ENCODE peak calls at places on chromosomes 12 and 14, in seven cellular contexts. Y, H, T, R, V, Q and F are unnamed samples.

GRCh38 chr14:54108481-54109471 is 152.2 kb upstream of the BMP4 start:
- DNase-seq in Y (no peak), H (no peak), T (no peak), R (no peak), V (no peak), Q (no peak), F (peak; percentile 95)

GRCh38 chr14:68808696-68809095 is 15.8 kb upstream of the ZFP36L1 start:
- DNase-seq in Y (no peak), H (no peak), T (no peak), R (no peak), V (no peak), Q (no peak), F (no peak)

GRCh38 chr14:21059842-21060589 is 2.4 kb downstream of the RNASE8 start:
- DNase-seq in Y (no peak), H (peak; percentile 35), T (no peak), R (no peak), V (no peak), Q (no peak), F (no peak)

GRCh38 chr12:64796205-64796845 is 28.1 kb upstream of the TBC1D30 start:
- DNase-seq in Y (peak; percentile 94), H (peak; percentile 67), T (peak; percentile 81), R (no peak), V (no peak), Q (peak; percentile 86), F (peak; percentile 76)

GRCh38 chr14:46108228-46108627 is 543.4 kb downstream of the RPL10L start:
- DNase-seq in Y (no peak), H (no peak), T (no peak), R (no peak), V (no peak), Q (no peak), F (no peak)

GRCh38 chr12:62613092-62613491 is 146.5 kb downstream of the MON2 start:
- DNase-seq in Y (no peak), H (peak; percentile 47), T (no peak), R (no peak), V (no peak), Q (no peak), F (no peak)

GRCh38 chr12:52655251-52655650 is 3.2 kb upstream of the KRT2 start:
- DNase-seq in Y (no peak), H (no peak), T (no peak), R (no peak), V (no peak), Q (no peak), F (peak; percentile 78)

GRCh38 chr14:93146119-93146518 is 30.4 kb upstream of the ITPK1 start:
- DNase-seq in Y (no peak), H (no peak), T (no peak), R (no peak), V (no peak), Q (no peak), F (no peak)

GRCh38 chr12:112270673-112271072 is 111.6 kb downstream of the HECTD4 start:
- DNase-seq in Y (no peak), H (no peak), T (no peak), R (no peak), V (no peak), Q (no peak), F (no peak)

GRCh38 chr12:6097384-6097783 is 27.1 kb downstream of the VWF start:
- DNase-seq in Y (no peak), H (no peak), T (no peak), R (no peak), V (no peak), Q (no peak), F (peak; percentile 64)

GRCh38 chr12:89279499-89279898 is 72.8 kb downstream of the DUSP6 start:
- DNase-seq in Y (no peak), H (no peak), T (no peak), R (no peak), V (no peak), Q (no peak), F (no peak)

GRCh38 chr14:69650948-69651369 is 39.6 kb downstream of the SUSD6 start:
- DNase-seq in Y (no peak), H (no peak), T (no peak), R (no peak), V (no peak), Q (no peak), F (peak; percentile 21)

GRCh38 chr14:33943081-33943480 is 7.8 kb downstream of the EGLN3 start:
- DNase-seq in Y (peak; percentile 89), H (no peak), T (no peak), R (peak; percentile 23), V (no peak), Q (no peak), F (no peak)

GRCh38 chr12:126706300-126706699 is 1560.7 kb upstream of the TMEM132C start:
- DNase-seq in Y (no peak), H (no peak), T (no peak), R (no peak), V (no peak), Q (no peak), F (no peak)

GRCh38 chr14:90533591-90534021 is 136.8 kb downstream of the CALM1 start:
- DNase-seq in Y (no peak), H (no peak), T (no peak), R (no peak), V (no peak), Q (no peak), F (no peak)

GRCh38 chr14:35365130-35366047 is 39.2 kb downstream of the NFKBIA start:
- DNase-seq in Y (no peak), H (no peak), T (no peak), R (no peak), V (no peak), Q (no peak), F (peak; percentile 52)

GRCh38 chr12:53211476-53212381 is 4.7 kb upstream of the ITGB7 start:
- DNase-seq in Y (no peak), H (no peak), T (no peak), R (no peak), V (no peak), Q (peak; percentile 65), F (no peak)

GRCh38 chr12:14272954-14273910 is 92.2 kb upstream of the ATF7IP start:
- DNase-seq in Y (peak; percentile 90), H (no peak), T (no peak), R (no peak), V (no peak), Q (peak; percentile 50), F (no peak)

GRCh38 chr12:110039085-110039807 is 9.1 kb downstream of the C12orf76 start:
- DNase-seq in Y (peak; percentile 22), H (peak; percentile 84), T (no peak), R (no peak), V (no peak), Q (no peak), F (peak; percentile 69)

GRCh38 chr12:110217996-110218674 is 62.9 kb upstream of the ATP2A2 start:
- DNase-seq in Y (no peak), H (no peak), T (no peak), R (no peak), V (no peak), Q (no peak), F (no peak)

GRCh38 chr12:15274561-15274967 is 47.7 kb upstream of the PTPRO start:
- DNase-seq in Y (no peak), H (no peak), T (no peak), R (no peak), V (no peak), Q (no peak), F (no peak)

GRCh38 chr12:86827409-86827808 is 571.2 kb upstream of the MGAT4C start:
- DNase-seq in Y (no peak), H (no peak), T (no peak), R (no peak), V (no peak), Q (no peak), F (no peak)

GRCh38 chr14:94897583-94897982 is 127.7 kb upstream of the GSC start:
- DNase-seq in Y (no peak), H (no peak), T (no peak), R (no peak), V (no peak), Q (no peak), F (no peak)

GRCh38 chr12:72330291-72330690 is 58.1 kb downstream of the TRHDE start:
- DNase-seq in Y (no peak), H (no peak), T (no peak), R (no peak), V (no peak), Q (no peak), F (no peak)

GRCh38 chr12:33593753-33594152 is 154.1 kb upstream of the SYT10 start:
- DNase-seq in Y (no peak), H (no peak), T (no peak), R (no peak), V (no peak), Q (no peak), F (no peak)

GRCh38 chr12:18320036-18320617 is 58.8 kb downstream of the PIK3C2G start:
- DNase-seq in Y (peak; percentile 35), H (peak; percentile 11), T (no peak), R (no peak), V (no peak), Q (peak; percentile 24), F (peak; percentile 89)

GRCh38 chr14:52439476-52439875 is 112.8 kb downstream of the TXNDC16 start:
- DNase-seq in Y (no peak), H (no peak), T (no peak), R (no peak), V (no peak), Q (no peak), F (no peak)

GRCh38 chr14:69268223-69268622 is 8.3 kb downstream of the GALNT16 start:
- DNase-seq in Y (no peak), H (peak; percentile 42), T (no peak), R (no peak), V (no peak), Q (no peak), F (no peak)